ENCODE peak calls at places on chromosomes 6 and 20, in nine cellular contexts. D, J, S, O, Q, X, U, P and L are unnamed samples.

GRCh38 chr20:63129991-63130653 is 85.8 kb downstream of the YTHDF1 start:
- DNase-seq in S (peak), X (no peak), Q (no peak), U (no peak), D (peak), O (no peak), P (peak), J (no peak), L (no peak)

GRCh38 chr6:155100087-155100486 is 105.0 kb downstream of the TIAM2 start:
- DNase-seq in Q (no peak), X (peak), O (no peak), J (no peak), D (no peak), S (no peak), U (no peak), P (no peak), L (no peak)

GRCh38 chr20:4546342-4546741 is 175.4 kb upstream of the PRND start:
- DNase-seq in D (peak), O (no peak), J (no peak), P (no peak), S (no peak), U (no peak), X (no peak), Q (no peak), L (no peak)

GRCh38 chr6:30572078-30572605 is 900 bp downstream of the ABCF1 start:
- DNase-seq in O (no peak), X (no peak), D (no peak), J (no peak), U (no peak), P (no peak), S (no peak), Q (no peak), L (no peak)

GRCh38 chr6:136921521-136921935 is 573 bp upstream of the SLC35D3 start:
- DNase-seq in J (peak), D (peak), P (no peak), S (no peak), Q (no peak), O (no peak), U (no peak), X (no peak), L (no peak)

GRCh38 chr20:17614812-17615644 is 45.2 kb downstream of the DSTN start:
- DNase-seq in D (no peak), X (no peak), S (peak), O (peak), Q (no peak), U (no peak), J (no peak), P (no peak), L (no peak)

GRCh38 chr20:36462440-36463211 is 78.7 kb upstream of the MYL9 start:
- DNase-seq in U (no peak), S (no peak), J (no peak), X (no peak), D (no peak), O (peak), P (no peak), Q (no peak), L (peak)

GRCh38 chr6:2714359-2714895 is 36.3 kb downstream of the MYLK4 start:
- DNase-seq in X (no peak), D (no peak), P (no peak), S (no peak), Q (no peak), O (no peak), J (no peak), U (no peak), L (peak)

GRCh38 chr20:8097307-8097706 is 34.8 kb upstream of the PLCB1 start:
- DNase-seq in D (no peak), X (no peak), J (no peak), O (no peak), Q (no peak), U (no peak), S (no peak), P (no peak), L (no peak)

GRCh38 chr20:63951398-63952209 is 4.6 kb downstream of the UCKL1 start:
- DNase-seq in P (no peak), X (no peak), D (no peak), Q (no peak), J (no peak), O (no peak), S (no peak), U (no peak), L (no peak)

GRCh38 chr20:36304786-36305495 is 1.2 kb upstream of the DLGAP4 start:
- DNase-seq in X (no peak), P (no peak), J (no peak), O (no peak), U (no peak), D (no peak), Q (no peak), S (no peak), L (no peak)

GRCh38 chr6:10713962-10714361 is 8.9 kb upstream of the TMEM14C start:
- DNase-seq in X (no peak), S (no peak), O (no peak), D (no peak), J (no peak), U (no peak), Q (no peak), P (no peak), L (no peak)

GRCh38 chr6:169263374-169263773 is 9.7 kb upstream of the THBS2 start:
- DNase-seq in X (no peak), S (no peak), D (no peak), U (no peak), Q (no peak), P (no peak), O (no peak), J (no peak), L (peak)

GRCh38 chr20:51695574-51696303 is 72.5 kb downstream of the ATP9A start:
- DNase-seq in U (no peak), J (no peak), X (no peak), O (no peak), D (no peak), Q (no peak), S (no peak), P (no peak), L (peak)

GRCh38 chr6:30748301-30748769 is 4.0 kb upstream of the IER3 start:
- DNase-seq in P (no peak), X (no peak), S (no peak), J (no peak), D (no peak), U (no peak), O (no peak), Q (no peak), L (no peak)

GRCh38 chr20:21315138-21315537 is 12.0 kb downstream of the XRN2 start:
- DNase-seq in O (no peak), J (peak), U (no peak), S (no peak), D (no peak), X (no peak), P (no peak), Q (no peak), L (peak)

GRCh38 chr6:150751296-150751695 is 114.2 kb upstream of the MTHFD1L start:
- DNase-seq in Q (no peak), P (no peak), J (no peak), O (no peak), S (no peak), X (no peak), U (no peak), D (no peak), L (no peak)

GRCh38 chr20:57695012-57695411 is 14.8 kb downstream of the PMEPA1 start:
- DNase-seq in O (no peak), P (no peak), D (no peak), S (no peak), U (no peak), Q (no peak), J (no peak), X (no peak), L (no peak)

GRCh38 chr6:36914227-36914794 is 28.6 kb downstream of the C6orf89 start:
- DNase-seq in X (no peak), S (no peak), O (no peak), J (peak), Q (no peak), U (no peak), D (peak), P (no peak), L (peak)

GRCh38 chr20:2103454-2104153 is 2.0 kb downstream of the STK35 start:
- DNase-seq in U (no peak), P (no peak), D (no peak), O (no peak), Q (no peak), S (no peak), J (no peak), X (no peak), L (no peak)

GRCh38 chr20:6583134-6583738 is 184.2 kb upstream of the BMP2 start:
- DNase-seq in Q (no peak), O (no peak), U (no peak), P (no peak), J (no peak), D (peak), X (peak), S (no peak), L (peak)

GRCh38 chr6:75932067-75932466 is 140.4 kb downstream of the IMPG1 start:
- DNase-seq in J (no peak), S (no peak), Q (no peak), O (no peak), D (peak), P (no peak), X (no peak), U (no peak), L (peak)

GRCh38 chr6:39360378-39360777 is 37.9 kb upstream of the KCNK16 start:
- DNase-seq in O (no peak), D (no peak), S (no peak), X (no peak), U (no peak), J (no peak), P (no peak), Q (no peak), L (no peak)

GRCh38 chr6:46199387-46199786 is 28.6 kb upstream of the ENPP5 start:
- DNase-seq in U (no peak), X (no peak), J (no peak), P (no peak), S (no peak), D (no peak), Q (no peak), O (no peak), L (peak)

GRCh38 chr6:109449789-109450673 is 5.5 kb downstream of the MICAL1 start:
- DNase-seq in S (no peak), D (no peak), U (peak), O (peak), J (peak), Q (no peak), X (no peak), P (no peak), L (no peak)

GRCh38 chr6:69974193-69974592 is 107.8 kb downstream of the COL19A1 start:
- DNase-seq in U (no peak), S (no peak), P (no peak), J (no peak), O (no peak), Q (no peak), X (peak), D (no peak), L (peak)

GRCh38 chr6:166626177-166627038 is 643 bp downstream of the RPS6KA2 start:
- DNase-seq in P (no peak), U (peak), S (no peak), Q (no peak), J (peak), O (peak), D (peak), X (peak), L (peak)

GRCh38 chr6:41813469-41813868 is 26.0 kb downstream of the TOMM6 start:
- DNase-seq in D (no peak), O (no peak), P (no peak), X (no peak), S (no peak), Q (no peak), U (no peak), J (no peak), L (peak)

GRCh38 chr6:20126789-20127653 is 85.2 kb downstream of the MBOAT1 start:
- DNase-seq in U (peak), J (peak), O (peak), P (no peak), Q (peak), X (peak), D (peak), S (no peak), L (peak)

GRCh38 chr20:35632539-35633115 is 17.0 kb downstream of the SPAG4 start:
- DNase-seq in S (no peak), U (no peak), P (no peak), J (no peak), Q (no peak), X (no peak), D (no peak), O (no peak), L (no peak)

GRCh38 chr6:20723236-20723635 is 189.0 kb downstream of the CDKAL1 start:
- DNase-seq in O (no peak), X (no peak), U (no peak), P (no peak), S (no peak), J (no peak), Q (no peak), D (no peak), L (no peak)

GRCh38 chr6:28161410-28162079 is 19.9 kb downstream of the ZKSCAN8 start:
- DNase-seq in J (peak), Q (peak), P (peak), O (peak), S (peak), U (peak), X (no peak), D (peak), L (peak)

GRCh38 chr6:127277878-127278843 is 11.5 kb downstream of the RNF146 start:
- DNase-seq in S (no peak), X (no peak), O (no peak), Q (no peak), D (no peak), U (no peak), P (no peak), J (no peak), L (no peak)

GRCh38 chr6:13614126-13614925 is 809 bp upstream of the NOL7 start:
- DNase-seq in O (no peak), X (peak), Q (no peak), P (peak), U (peak), J (peak), S (peak), D (no peak), L (peak)

GRCh38 chr6:137823826-137824501 is 43.1 kb upstream of the TNFAIP3 start:
- DNase-seq in Q (peak), S (no peak), U (peak), P (no peak), J (peak), D (no peak), O (peak), X (peak), L (peak)

GRCh38 chr6:7697820-7698623 is 27.9 kb upstream of the BMP6 start:
- DNase-seq in J (peak), U (no peak), P (no peak), O (no peak), X (no peak), Q (no peak), S (no peak), D (no peak), L (peak)

GRCh38 chr6:35808688-35809087 is 3.5 kb downstream of the LHFPL5 start:
- DNase-seq in J (no peak), D (peak), U (no peak), O (no peak), P (no peak), Q (no peak), X (peak), S (no peak), L (no peak)

GRCh38 chr20:19749537-19749936 is 8.5 kb upstream of the RIN2 start:
- DNase-seq in S (no peak), U (no peak), X (no peak), O (no peak), P (peak), D (no peak), Q (no peak), J (no peak), L (no peak)